ENCODE peak calls at places on chromosomes 4 and X, in four cellular contexts. U, Y, R and A are unnamed samples.

GRCh38 chrX:120755066-120755846 is 120.4 kb downstream of the CT47B1 start:
- DNase-seq in U (peak; percentile 39), Y (peak; percentile 82), R (no peak), A (no peak)

GRCh38 chrX:53004038-53004437 is 44.6 kb upstream of the GPR173 start:
- DNase-seq in U (no peak), Y (no peak), R (no peak), A (no peak)

GRCh38 chr4:128394778-128395177 is 107.2 kb upstream of the PGRMC2 start:
- DNase-seq in U (no peak), Y (no peak), R (no peak), A (no peak)

GRCh38 chrX:132802033-132802432 is 156.4 kb downstream of the HS6ST2 start:
- DNase-seq in U (no peak), Y (no peak), R (no peak), A (no peak)

GRCh38 chrX:140064993-140065392 is 99.7 kb upstream of the CXorf66 start:
- DNase-seq in U (no peak), Y (no peak), R (no peak), A (no peak)

GRCh38 chrX:119062750-119063374 is 9.9 kb upstream of the CT47C1 start:
- DNase-seq in U (no peak), Y (no peak), R (peak; percentile 5), A (peak; percentile 34)

GRCh38 chr4:6769984-6770420 is 12.5 kb upstream of the KIAA0232 start:
- DNase-seq in U (no peak), Y (no peak), R (no peak), A (no peak)

GRCh38 chr4:27490315-27490714 is 629.7 kb downstream of the STIM2 start:
- DNase-seq in U (no peak), Y (no peak), R (no peak), A (no peak)

GRCh38 chr4:180028682-180029081 is 2214.5 kb upstream of the TENM3 start:
- DNase-seq in U (peak; percentile 77), Y (peak; percentile 58), R (peak; percentile 38), A (peak; percentile 33)

GRCh38 chrX:133786382-133786781 is 199.0 kb downstream of the GPC3 start:
- DNase-seq in U (no peak), Y (no peak), R (no peak), A (no peak)

GRCh38 chr4:53786632-53787031 is 195.3 kb upstream of the LNX1 start:
- DNase-seq in U (no peak), Y (no peak), R (no peak), A (no peak)

GRCh38 chrX:149185087-149185486 is 320.0 kb downstream of the IDS start:
- DNase-seq in U (no peak), Y (no peak), R (no peak), A (no peak)

GRCh38 chr4:41887821-41888699 is 47.2 kb upstream of the TMEM33 start:
- DNase-seq in U (peak; percentile 71), Y (peak; percentile 23), R (no peak), A (peak; percentile 62)

GRCh38 chr4:86233681-86234080 is 126.2 kb downstream of the MAPK10 start:
- DNase-seq in U (no peak), Y (no peak), R (no peak), A (no peak)

GRCh38 chr4:92814677-92815076 is 510.9 kb downstream of the GRID2 start:
- DNase-seq in U (no peak), Y (no peak), R (no peak), A (no peak)

GRCh38 chr4:6892190-6892908 is 17.3 kb upstream of the TBC1D14 start:
- DNase-seq in U (peak; percentile 47), Y (peak; percentile 94), R (no peak), A (peak; percentile 39)

GRCh38 chrX:10033360-10034007 is 66.3 kb downstream of the CLDN34 start:
- DNase-seq in U (no peak), Y (no peak), R (no peak), A (peak; percentile 50)

GRCh38 chr4:151709071-151709470 is 51.7 kb downstream of the GATB start:
- DNase-seq in U (no peak), Y (no peak), R (no peak), A (no peak)

GRCh38 chrX:50769389-50770063 is 44.5 kb downstream of the SHROOM4 start:
- DNase-seq in U (no peak), Y (no peak), R (no peak), A (no peak)

GRCh38 chr4:75924309-75924708 is 16.5 kb downstream of the NAAA start:
- DNase-seq in U (no peak), Y (no peak), R (no peak), A (no peak)

GRCh38 chr4:115529126-115529525 is 415.7 kb upstream of the NDST4 start:
- DNase-seq in U (no peak), Y (no peak), R (no peak), A (no peak)

GRCh38 chrX:104098151-104098808 is 14.0 kb upstream of the ZCCHC18 start:
- DNase-seq in U (peak; percentile 72), Y (peak; percentile 22), R (peak; percentile 42), A (peak; percentile 66)

GRCh38 chrX:68079961-68080360 is 353.3 kb downstream of the OPHN1 start:
- DNase-seq in U (no peak), Y (no peak), R (no peak), A (no peak)

GRCh38 chr4:184282251-184282713 is 64.6 kb upstream of the ENPP6 start:
- DNase-seq in U (peak; percentile 43), Y (peak; percentile 61), R (no peak), A (no peak)

GRCh38 chr4:159013692-159014091 is 89.2 kb upstream of the RAPGEF2 start:
- DNase-seq in U (no peak), Y (no peak), R (no peak), A (peak; percentile 13)

GRCh38 chr4:77156912-77157858 is at the start of gene CCNG2:
- DNase-seq in U (peak; percentile 96), Y (peak; percentile 12), R (no peak), A (peak; percentile 68)

GRCh38 chr4:73676881-73677323 is 56.7 kb upstream of the RASSF6 start:
- DNase-seq in U (peak; percentile 20), Y (no peak), R (no peak), A (peak; percentile 100)

GRCh38 chr4:180542445-180543100 is 1700.6 kb upstream of the TENM3 start:
- DNase-seq in U (peak; percentile 10), Y (no peak), R (no peak), A (peak; percentile 67)

GRCh38 chrX:12973561-12974216 is 1.2 kb upstream of the TMSB4X start:
- DNase-seq in U (no peak), Y (no peak), R (no peak), A (no peak)

GRCh38 chr4:79964715-79965345 is 108.2 kb downstream of the ANTXR2 start:
- DNase-seq in U (peak; percentile 36), Y (no peak), R (peak; percentile 33), A (no peak)

GRCh38 chr4:11367371-11367770 is 61.3 kb downstream of the HS3ST1 start:
- DNase-seq in U (peak; percentile 50), Y (no peak), R (peak; percentile 27), A (peak; percentile 32)

GRCh38 chr4:113069212-113069892 is 19.9 kb downstream of the ANK2 start:
- DNase-seq in U (no peak), Y (peak; percentile 5), R (no peak), A (peak; percentile 36)

GRCh38 chrX:53073115-53073581 is 9.0 kb upstream of the TSPYL2 start:
- DNase-seq in U (no peak), Y (no peak), R (no peak), A (no peak)

GRCh38 chr4:163343604-163344146 is at the start of gene NPY5R:
- DNase-seq in U (peak; percentile 19), Y (no peak), R (peak; percentile 40), A (no peak)

GRCh38 chr4:165635951-165636350 is 237.1 kb upstream of the TLL1 start:
- DNase-seq in U (no peak), Y (no peak), R (no peak), A (no peak)

GRCh38 chr4:76745264-76745663 is 152.7 kb downstream of the SOWAHB start:
- DNase-seq in U (no peak), Y (no peak), R (no peak), A (no peak)

GRCh38 chrX:148500428-148501120 is at the start of gene AFF2:
- DNase-seq in U (peak; percentile 64), Y (no peak), R (peak; percentile 37), A (no peak)

GRCh38 chr4:20444599-20445337 is 193.1 kb downstream of the SLIT2 start:
- DNase-seq in U (no peak), Y (no peak), R (no peak), A (no peak)

GRCh38 chr4:3168029-3168428 is 80.9 kb upstream of the MSANTD1 start:
- DNase-seq in U (no peak), Y (no peak), R (no peak), A (no peak)

GRCh38 chr4:13546855-13547562 is 2.7 kb upstream of the NKX3-2 start:
- DNase-seq in U (peak; percentile 43), Y (no peak), R (no peak), A (no peak)

GRCh38 chrX:55716937-55717336 is 612 bp upstream of the RRAGB start:
- DNase-seq in U (no peak), Y (no peak), R (no peak), A (no peak)
- H2AFZ ChIP-seq in U (peak overlapping the region; percentile 43), Y (peak overlapping the region; percentile 90), R (peak overlapping the region; percentile 36), A (peak overlapping the region; percentile 95)

GRCh38 chrX:7263330-7263729 is 115.4 kb upstream of the PUDP start:
- DNase-seq in U (no peak), Y (no peak), R (no peak), A (peak; percentile 6)
- H3K4me2 ChIP-seq in U (no peak overlapping the region), Y (no peak overlapping the region), R (no peak overlapping the region), A (no peak overlapping the region)

GRCh38 chrX:3345281-3346081 is 971 bp downstream of the MXRA5 start:
- DNase-seq in U (peak; percentile 66), Y (no peak), R (peak; percentile 23), A (no peak)
- H3K4me3 ChIP-seq in U (peak overlapping the region; percentile 33), Y (no peak overlapping the region), R (peak overlapping the region; percentile 72), A (no peak overlapping the region)

GRCh38 chr4:137688651-137689050 is 156.4 kb upstream of the PCDH18 start:
- DNase-seq in U (no peak), Y (no peak), R (no peak), A (no peak)

DNA sequence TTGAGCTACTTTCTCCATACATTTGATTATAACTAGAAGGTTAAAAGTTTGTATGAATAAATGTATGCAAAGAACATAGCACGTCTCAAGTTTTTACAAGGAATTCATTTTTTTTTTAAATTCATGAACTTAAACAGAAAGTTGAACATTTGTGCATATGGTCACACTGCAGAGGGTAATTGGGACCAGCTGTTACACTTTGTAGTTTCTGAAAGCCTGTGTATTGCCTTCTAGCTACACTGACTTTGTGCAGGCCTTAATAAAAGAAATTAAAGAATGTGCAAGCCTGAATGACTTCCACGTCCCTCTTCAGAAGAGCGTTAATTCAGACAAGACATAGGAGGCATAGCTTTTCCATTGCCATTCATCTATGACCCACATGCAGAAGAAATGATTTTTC is 153.1 kb upstream of the PCDH18 start:
- DNase-seq in U (no peak), Y (no peak), R (no peak), A (no peak)
- H2AFZ ChIP-seq in U (no peak overlapping the region), Y (no peak overlapping the region), R (peak overlapping the region; percentile 18), A (no peak overlapping the region)

DNA sequence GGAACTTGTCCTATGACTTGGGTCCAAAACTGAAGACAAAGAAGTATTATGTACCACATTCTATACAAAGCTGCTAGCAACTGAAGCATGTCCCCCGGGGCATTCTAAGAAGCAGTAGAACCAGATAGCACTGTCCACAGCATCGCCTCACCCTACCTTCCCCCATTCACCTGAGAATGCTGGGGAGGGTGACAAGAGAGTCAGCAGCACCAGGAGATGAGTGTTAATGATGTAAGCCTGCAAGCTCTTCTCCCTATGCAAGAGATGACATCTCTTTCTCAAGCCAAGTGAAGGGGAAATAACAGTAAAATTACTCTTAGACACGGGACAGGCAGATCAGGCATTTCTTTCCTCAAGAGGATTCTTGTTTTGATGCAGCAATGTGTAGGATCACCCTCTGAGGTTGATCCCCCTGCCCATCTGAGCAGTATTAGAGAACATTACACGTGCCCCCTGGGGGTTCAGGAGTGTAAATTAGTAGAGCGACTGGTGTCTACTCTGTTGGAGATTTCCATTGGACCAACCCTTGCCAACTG is 13.9 kb upstream of the TLR1 start:
- DNase-seq in U (peak; percentile 9), Y (peak; percentile 10), R (no peak), A (peak; percentile 77)
- H3K4me2 ChIP-seq in U (no peak overlapping the region), Y (no peak overlapping the region), R (no peak overlapping the region), A (peak overlapping the region; percentile 40)